ENCODE peak calls at places on chromosomes 16 and 17, in eight cellular contexts. Q is fibroblast of lung, T is mammary epithelial cell, G is mesendoderm, K is GM23338, S is HCT116, O is trophoblast cell, F is hepatocyte. L is an unnamed sample. For H3K79me2 and H3K36me3, the result is how much of the 10 kb centered on the place peaks cover.

GRCh38 chr17:29802256-29802655 is 127.8 kb downstream of the SSH2 start:
- DNase-seq in Q (no peak), T (no peak), G (no peak), K (no peak), S (no peak), O (no peak), F (no peak), L (no peak)

GRCh38 chr16:89801800-89802199 is 14.6 kb downstream of the FANCA start:
- DNase-seq in Q (peak), T (no peak), G (no peak), K (no peak), S (no peak), O (no peak), F (no peak), L (no peak)

GRCh38 chr17:78127240-78127887 is 1.2 kb downstream of the TMC6 start:
- DNase-seq in Q (no peak), T (no peak), G (peak), K (no peak), S (no peak), O (no peak), F (peak), L (no peak)

GRCh38 chr17:78180083-78180482 is 6.8 kb downstream of the TK1 start:
- DNase-seq in Q (peak), T (no peak), G (no peak), K (no peak), S (no peak), O (no peak), F (no peak), L (no peak)

GRCh38 chr17:58621174-58621573 is 70.7 kb downstream of the TEX14 start:
- DNase-seq in Q (no peak), T (no peak), G (no peak), K (no peak), S (no peak), O (no peak), F (no peak), L (no peak)

GRCh38 chr17:8997994-8998628 is 23.2 kb upstream of the NTN1 start:
- DNase-seq in Q (peak), T (peak), G (peak), K (peak), S (peak), O (peak), F (peak), L (peak)

GRCh38 chr16:69501956-69502457 is 63.8 kb upstream of the NFAT5 start:
- DNase-seq in Q (no peak), T (no peak), G (no peak), K (no peak), S (no peak), O (peak), F (peak), L (no peak)

GRCh38 chr17:79672496-79672895 is 58.2 kb upstream of the ENPP7 start:
- DNase-seq in Q (no peak), T (no peak), G (no peak), K (no peak), S (no peak), O (no peak), F (no peak), L (no peak)

GRCh38 chr17:63698381-63698885 is 1.5 kb downstream of the LIMD2 start:
- DNase-seq in Q (no peak), T (no peak), G (no peak), K (no peak), S (no peak), O (no peak), F (no peak), L (no peak)

GRCh38 chr16:66740010-66740409 is 11.4 kb downstream of the DYNC1LI2 start:
- DNase-seq in Q (peak), T (peak), G (peak), K (peak), S (no peak), O (peak), F (peak), L (no peak)

GRCh38 chr16:4260360-4260759 is 12.5 kb downstream of the TFAP4 start:
- DNase-seq in Q (no peak), T (no peak), G (no peak), K (no peak), S (no peak), O (no peak), F (no peak), L (no peak)

GRCh38 chr17:54085934-54086333 is 263.2 kb downstream of the KIF2B start:
- DNase-seq in Q (peak), T (peak), G (peak), K (peak), S (no peak), O (no peak), F (peak), L (no peak)

GRCh38 chr16:56356276-56357241 is 68.8 kb downstream of the AMFR start:
- DNase-seq in Q (peak), T (peak), G (peak), K (peak), S (peak), O (peak), F (peak), L (peak)

GRCh38 chr17:78890111-78890897 is 12.7 kb downstream of the CEP295NL start:
- DNase-seq in Q (no peak), T (no peak), G (no peak), K (no peak), S (no peak), O (peak), F (no peak), L (no peak)

GRCh38 chr17:61591018-61591417 is at the start of gene NACA2:
- DNase-seq in Q (no peak), T (no peak), G (no peak), K (no peak), S (no peak), O (no peak), F (no peak), L (no peak)

GRCh38 chr17:22310717-22311686 is 618.7 kb downstream of the KCNJ18 start:
- DNase-seq in Q (no peak), T (no peak), G (peak), K (peak), S (no peak), O (no peak), F (no peak), L (no peak)

GRCh38 chr17:42075789-42076188 is 22.5 kb downstream of the ZNF385C start:
- DNase-seq in Q (no peak), T (no peak), G (no peak), K (no peak), S (no peak), O (no peak), F (no peak), L (no peak)

GRCh38 chr17:42068979-42069378 is 18.6 kb upstream of the C17orf113 start:
- DNase-seq in Q (no peak), T (no peak), G (no peak), K (no peak), S (no peak), O (no peak), F (no peak), L (no peak)

GRCh38 chr17:42071810-42072209 is 21.4 kb upstream of the C17orf113 start:
- DNase-seq in Q (no peak), T (no peak), G (no peak), K (no peak), S (no peak), O (no peak), F (no peak), L (no peak)

GRCh38 chr17:42076797-42077559 is 21.3 kb downstream of the ZNF385C start:
- DNase-seq in Q (no peak), T (no peak), G (no peak), K (no peak), S (no peak), O (no peak), F (no peak), L (no peak)

DNA sequence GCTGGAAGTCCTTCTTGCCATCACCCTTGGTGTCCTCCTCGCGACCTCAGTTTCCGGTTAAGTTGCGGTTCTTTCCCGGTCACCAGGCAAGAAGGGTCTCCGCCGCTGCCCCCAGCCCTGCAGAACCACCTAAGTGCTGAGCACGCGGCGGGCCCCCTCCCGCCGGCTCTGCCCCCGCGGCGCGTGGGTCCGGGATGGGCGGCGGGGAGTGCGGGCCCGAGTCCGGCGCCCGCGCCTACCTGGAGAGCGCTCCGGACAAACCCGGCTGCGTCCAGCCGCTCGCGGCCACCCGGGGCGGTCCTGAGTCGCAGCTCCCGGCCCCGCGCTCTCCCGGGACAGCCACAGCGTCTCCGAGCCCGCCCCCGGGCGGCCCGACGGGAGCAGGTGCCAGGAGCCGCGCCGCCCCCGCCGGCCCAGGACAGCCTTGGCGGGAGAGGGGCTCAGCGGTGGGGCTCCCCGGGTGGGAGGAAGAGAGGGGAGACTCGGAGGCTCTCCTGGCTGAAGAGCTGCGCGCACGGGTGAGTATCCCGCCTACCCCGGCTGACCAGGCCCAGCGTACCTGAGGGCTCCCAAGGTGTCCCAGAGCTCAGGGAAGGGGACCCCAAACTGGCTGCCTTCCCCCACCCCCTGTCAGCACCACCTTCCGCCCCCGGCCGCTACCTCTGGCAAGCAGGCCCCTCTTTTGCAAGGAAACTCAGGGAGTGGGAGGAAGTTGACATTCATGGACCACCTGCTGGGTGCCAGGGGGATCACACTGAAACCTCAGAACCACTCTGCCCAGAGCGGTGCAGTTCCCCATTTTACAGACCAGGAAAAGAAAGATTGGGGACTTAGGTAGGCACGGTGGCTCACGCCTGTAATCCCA is 22.2 kb upstream of the C17orf113 start:
- DNase-seq in Q (no peak), T (no peak), G (no peak), K (peak), S (no peak), O (no peak), F (peak), L (no peak)
- H3K4me3 ChIP-seq in Q (no peak), T (no peak), G (no peak), K (peak), S (no peak), O (peak), F (no peak), L (peak)

GRCh38 chr17:2484876-2485275 is 26.8 kb downstream of the METTL16 start:
- DNase-seq in Q (no peak), T (peak), G (peak), K (peak), S (no peak), O (peak), F (no peak), L (no peak)

GRCh38 chr17:2483084-2483483 is 28.6 kb downstream of the METTL16 start:
- DNase-seq in Q (no peak), T (no peak), G (no peak), K (no peak), S (no peak), O (no peak), F (no peak), L (no peak)

GRCh38 chr17:2481760-2482159 is 29.9 kb downstream of the METTL16 start:
- DNase-seq in Q (no peak), T (no peak), G (no peak), K (no peak), S (no peak), O (no peak), F (no peak), L (no peak)

GRCh38 chr17:2485543-2485942 is 26.1 kb downstream of the METTL16 start:
- DNase-seq in Q (peak), T (peak), G (no peak), K (no peak), S (no peak), O (peak), F (no peak), L (no peak)

GRCh38 chr17:2482218-2482617 is 29.5 kb downstream of the METTL16 start:
- DNase-seq in Q (no peak), T (no peak), G (no peak), K (no peak), S (no peak), O (no peak), F (no peak), L (no peak)
- H3K79me2 ChIP-seq in Q (under half), T (half or more), G (under half), K (half or more), S (half or more), O (under half), F (under half), L (half or more)

DNA sequence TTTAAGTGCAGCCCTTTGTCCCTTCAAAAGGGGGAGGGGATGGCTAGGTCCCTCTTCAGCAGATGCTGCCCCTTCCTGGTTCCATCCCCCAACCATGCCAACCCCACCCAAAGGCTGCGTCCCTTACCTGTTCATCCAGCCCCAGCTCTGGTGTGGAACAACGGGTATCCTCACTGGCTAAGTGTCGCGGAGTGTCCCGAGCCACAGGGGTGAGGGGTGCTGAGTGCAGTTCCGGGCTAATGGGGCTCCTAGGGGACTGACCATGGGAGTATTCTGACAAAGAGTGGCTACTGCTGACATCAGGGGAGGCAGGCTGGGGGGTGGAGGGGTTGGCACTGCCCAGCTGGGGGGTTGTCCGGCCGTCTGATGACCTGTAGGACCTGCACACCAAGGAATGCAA is 32.9 kb downstream of the STH start:
- DNase-seq in Q (no peak), T (no peak), G (no peak), K (no peak), S (no peak), O (no peak), F (no peak), L (no peak)
- H3K36me3 ChIP-seq in Q (under half), T (under half), G (under half), K (under half), S (half or more), O (under half), F (under half), L (half or more)

DNA sequence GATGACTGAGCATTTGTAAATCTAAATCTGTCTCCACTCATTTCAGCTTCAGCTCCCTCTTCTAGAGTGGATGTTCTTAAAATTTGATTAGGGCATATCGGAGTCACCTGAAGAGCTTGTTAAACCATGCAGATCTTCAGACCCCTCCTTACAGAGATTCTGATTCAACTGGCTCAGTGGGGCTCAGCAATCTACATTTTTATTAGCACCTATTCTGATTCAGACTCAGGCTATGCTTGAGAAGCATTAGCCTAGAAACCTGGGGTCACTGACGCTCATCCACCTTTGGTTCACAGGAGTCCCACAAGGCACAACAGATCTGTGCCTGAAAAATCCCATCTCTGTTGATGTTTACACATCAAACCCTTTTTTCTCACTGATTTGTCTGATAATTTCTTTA is 365.6 kb downstream of the GRIN2A start:
- DNase-seq in Q (no peak), T (no peak), G (no peak), K (peak), S (no peak), O (no peak), F (no peak), L (no peak)
- H3K4me3 ChIP-seq in Q (no peak), T (no peak), G (no peak), K (peak), S (no peak), O (no peak), F (no peak), L (no peak)

DNA sequence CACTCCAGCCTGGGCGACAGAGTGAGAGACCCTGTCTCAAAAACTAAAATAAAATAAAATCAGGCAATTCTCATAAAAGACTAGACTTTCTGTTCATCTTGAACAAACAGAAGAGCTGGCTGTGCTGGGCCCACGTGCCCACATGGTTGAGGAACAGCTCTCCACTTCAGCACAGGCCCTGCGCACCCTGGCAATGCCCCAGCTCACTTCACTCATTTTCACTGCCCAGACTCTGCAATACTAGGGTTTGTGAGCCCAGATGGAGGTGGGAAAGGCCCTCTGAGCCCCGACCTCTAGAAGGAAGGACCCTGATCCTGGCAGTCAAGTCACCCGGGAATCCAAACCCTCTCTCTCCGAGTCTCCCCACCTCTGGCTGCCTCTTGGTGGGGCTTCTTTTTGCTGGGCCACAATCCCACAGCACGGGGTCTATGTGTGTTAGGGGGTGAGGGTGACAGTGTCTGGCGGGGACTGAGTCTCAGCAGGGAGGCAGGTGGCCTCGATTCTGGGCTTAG is 14.8 kb downstream of the MYLK3 start:
- DNase-seq in Q (no peak), T (no peak), G (no peak), K (no peak), S (no peak), O (no peak), F (no peak), L (no peak)
- H3K79me2 ChIP-seq in Q (under half), T (under half), G (under half), K (under half), S (under half), O (under half), F (under half), L (under half)

DNA sequence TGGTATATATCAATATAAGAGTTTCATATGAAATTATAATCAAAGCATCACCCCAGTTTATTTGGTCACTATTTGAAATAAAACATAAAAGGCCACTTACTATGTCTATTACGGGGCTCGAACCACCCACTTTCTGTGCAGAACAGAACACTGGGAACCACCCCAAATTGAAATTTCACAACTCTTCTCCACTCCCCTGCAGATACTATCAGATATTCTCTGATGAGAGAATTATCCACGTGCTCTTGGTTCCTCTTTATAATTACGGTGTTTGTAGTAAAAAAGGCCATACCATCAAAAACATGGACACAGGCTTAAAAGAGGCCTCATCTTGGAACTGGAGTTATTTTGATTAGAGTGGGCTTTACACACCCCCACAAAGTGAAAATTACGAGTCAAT is 82.8 kb downstream of the WDR59 start:
- DNase-seq in Q (no peak), T (no peak), G (no peak), K (no peak), S (no peak), O (no peak), F (no peak), L (no peak)
- H3K36me3 ChIP-seq in Q (under half), T (under half), G (under half), K (under half), S (under half), O (under half), F (under half), L (under half)

GRCh38 chr17:35918665-35919064 is 11.9 kb downstream of the RDM1 start:
- DNase-seq in Q (no peak), T (no peak), G (no peak), K (no peak), S (no peak), O (no peak), F (no peak), L (no peak)
- H3K4me3 ChIP-seq in Q (no peak), T (no peak), G (no peak), K (no peak), S (no peak), O (no peak), F (no peak), L (no peak)

GRCh38 chr16:87722590-87723223 is 43.1 kb downstream of the KLHDC4 start:
- DNase-seq in Q (no peak), T (no peak), G (no peak), K (no peak), S (no peak), O (no peak), F (no peak), L (no peak)
- H3K79me2 ChIP-seq in Q (under half), T (under half), G (under half), K (under half), S (half or more), O (under half), F (under half), L (under half)

L was measured in astrocyte.